ENCODE peak calls at places on chromosomes 4 and X, in eight cellular contexts. D is GM03348; W is cardiac fibroblast; N is T1000; B is SK-N-DZ; P is GDM1; Q is activated T-helper 1 cell treated with anti-CD3 and anti-CD28 coated beads, Interleukin-2, amount 50 U/mL, for 16 hours; F is amygdala. X is an unnamed sample.

GRCh38 chr4:40337523-40337922 is 2.4 kb downstream of the CHRNA9 start:
- DNase-seq in N (no peak), B (no peak), F (no peak), D (no peak), Q (no peak), P (peak), W (no peak), X (peak)

GRCh38 chr4:69656653-69657158 is 3.7 kb upstream of the UGT2A1 start:
- DNase-seq in Q (no peak), D (no peak), B (no peak), P (no peak), W (no peak), F (no peak), N (no peak), X (no peak)

GRCh38 chrX:57565198-57565597 is 26.6 kb upstream of the ZXDB start:
- DNase-seq in B (no peak), Q (no peak), N (no peak), D (no peak), F (no peak), W (no peak), P (no peak), X (no peak)

GRCh38 chr4:107977482-107977881 is 12.2 kb upstream of the HADH start:
- DNase-seq in N (no peak), W (no peak), P (no peak), Q (no peak), D (no peak), F (no peak), B (no peak), X (no peak)

GRCh38 chrX:54452920-54453319 is 12.7 kb downstream of the TSR2 start:
- DNase-seq in N (no peak), B (peak), D (no peak), F (no peak), W (peak), P (no peak), Q (no peak), X (peak)

GRCh38 chrX:150934453-150934852 is 36.0 kb upstream of the CD99L2 start:
- DNase-seq in W (peak), Q (no peak), N (no peak), P (no peak), B (no peak), F (no peak), D (peak), X (peak)

GRCh38 chr4:123350191-123350544 is 46.4 kb upstream of the SPRY1 start:
- DNase-seq in Q (no peak), B (no peak), F (no peak), D (no peak), P (peak), N (no peak), W (peak), X (peak)

GRCh38 chr4:891747-892146 is 40.4 kb downstream of the GAK start:
- DNase-seq in Q (no peak), D (no peak), B (no peak), F (no peak), W (peak), N (no peak), P (no peak), X (peak)

GRCh38 chrX:19375546-19375945 is 31.8 kb downstream of the PDHA1 start:
- DNase-seq in N (no peak), B (no peak), Q (no peak), F (no peak), P (no peak), W (no peak), D (no peak), X (no peak)

GRCh38 chrX:11100281-11101035 is 10.7 kb upstream of the HCCS start:
- DNase-seq in Q (no peak), W (peak), F (peak), D (peak), N (peak), B (peak), P (no peak), X (peak)

GRCh38 chrX:84469226-84469625 is 33.0 kb downstream of the HDX start:
- DNase-seq in P (no peak), B (peak), W (peak), F (no peak), N (no peak), Q (no peak), D (no peak), X (peak)

GRCh38 chr4:145186719-145187118 is 6.3 kb upstream of the OTUD4 start:
- DNase-seq in N (no peak), W (no peak), B (no peak), F (no peak), Q (no peak), P (no peak), D (no peak), X (no peak)

GRCh38 chrX:53082773-53083616 is 828 bp downstream of the TSPYL2 start:
- DNase-seq in N (no peak), D (no peak), P (no peak), Q (no peak), W (no peak), F (no peak), B (no peak), X (no peak)

GRCh38 chr4:74167585-74167984 is 9.7 kb downstream of the MTHFD2L start:
- DNase-seq in B (no peak), P (no peak), Q (no peak), W (no peak), F (no peak), D (no peak), N (no peak), X (peak)

GRCh38 chr4:152045781-152046571 is 285.2 kb upstream of the GATB start:
- DNase-seq in W (no peak), N (no peak), P (no peak), D (peak), B (no peak), F (no peak), Q (no peak), X (no peak)

GRCh38 chrX:2325076-2325784 is 175.5 kb downstream of the DHRSX start:
- DNase-seq in F (no peak), N (no peak), B (no peak), P (no peak), Q (no peak), D (peak), W (peak), X (peak)

GRCh38 chrX:136861877-136862276 is 18.6 kb downstream of the RBMX start:
- DNase-seq in D (no peak), W (no peak), B (no peak), P (no peak), N (no peak), F (no peak), Q (no peak), X (no peak)

GRCh38 chrX:18490816-18491215 is 65.4 kb downstream of the CDKL5 start:
- DNase-seq in N (no peak), F (no peak), P (no peak), Q (no peak), D (peak), B (no peak), W (peak), X (no peak)

GRCh38 chr4:54085284-54085683 is 14.7 kb upstream of the GSX2 start:
- DNase-seq in N (peak), D (peak), B (no peak), F (peak), P (no peak), Q (no peak), W (peak), X (peak)

GRCh38 chrX:73400136-73400748 is 46.6 kb upstream of the CDX4 start:
- DNase-seq in N (no peak), B (no peak), P (no peak), D (no peak), F (no peak), Q (no peak), W (no peak), X (no peak)

GRCh38 chr4:182973421-182974340 is 56.5 kb upstream of the DCTD start:
- DNase-seq in P (no peak), F (no peak), W (peak), B (no peak), D (peak), Q (no peak), N (no peak), X (peak)

GRCh38 chr4:69710580-69710979 is 49.8 kb downstream of the SULT1B1 start:
- DNase-seq in F (no peak), Q (no peak), P (no peak), W (no peak), N (no peak), B (no peak), D (no peak), X (no peak)

GRCh38 chr4:55125087-55125721 is at the start of gene KDR:
- DNase-seq in Q (no peak), P (no peak), F (peak), N (peak), W (peak), B (no peak), D (peak), X (peak)

GRCh38 chrX:72604705-72605104 is 32.1 kb upstream of the HDAC8 start:
- DNase-seq in W (peak), N (no peak), B (no peak), P (no peak), F (no peak), D (no peak), Q (no peak), X (no peak)

GRCh38 chr4:162392938-162393337 is 229.1 kb upstream of the FSTL5 start:
- DNase-seq in B (no peak), P (no peak), W (no peak), F (no peak), D (no peak), Q (no peak), N (no peak), X (no peak)